ENCODE peak calls at places on chromosomes 12 and 14, in six cellular contexts. E, Z, U, G, F and O are unnamed samples.
A peak's percentile ranks its signal among the peaks of the same experiment; 100 is the strongest.

GRCh38 chr12:39867631-39868030 is 238.2 kb downstream of the SLC2A13 start:
- DNase-seq in Z (no peak), G (no peak), U (no peak), F (no peak), E (no peak), O (no peak)

GRCh38 chr14:53044486-53044885 is 93.6 kb upstream of the FERMT2 start:
- DNase-seq in E (no peak), G (no peak), Z (peak; percentile 79), U (no peak), F (no peak), O (no peak)

GRCh38 chr12:46366771-46367170 is 5.8 kb downstream of the SLC38A2 start:
- DNase-seq in E (no peak), Z (no peak), G (no peak), U (no peak), F (no peak), O (no peak)

GRCh38 chr12:87687362-87687761 is 341.8 kb downstream of the C12orf50 start:
- DNase-seq in G (no peak), U (no peak), Z (peak; percentile 13), E (no peak), F (no peak), O (peak; percentile 50)

GRCh38 chr12:106358410-106359241 is 1.1 kb downstream of the POLR3B start:
- DNase-seq in E (peak; percentile 70), U (no peak), Z (peak; percentile 77), F (peak; percentile 55), G (no peak), O (no peak)

GRCh38 chr12:75438052-75438754 is 42.4 kb upstream of the GLIPR1 start:
- DNase-seq in F (peak; percentile 22), G (no peak), U (no peak), E (no peak), Z (no peak), O (no peak)

GRCh38 chr12:53589915-53590314 is 36.3 kb downstream of the ATF7 start:
- DNase-seq in U (no peak), F (no peak), E (no peak), G (no peak), Z (no peak), O (no peak)

GRCh38 chr12:33267641-33268040 is 172.0 kb downstream of the SYT10 start:
- DNase-seq in U (no peak), Z (no peak), G (no peak), F (no peak), E (no peak), O (no peak)

GRCh38 chr12:53712059-53712643 is 15.1 kb downstream of the CALCOCO1 start:
- DNase-seq in F (no peak), U (no peak), G (no peak), Z (no peak), E (no peak), O (no peak)

GRCh38 chr14:71705460-71705859 is 226.8 kb upstream of the RGS6 start:
- DNase-seq in Z (no peak), F (no peak), E (no peak), U (no peak), G (no peak), O (no peak)

GRCh38 chr14:69640931-69641330 is 29.5 kb downstream of the SUSD6 start:
- DNase-seq in E (no peak), F (no peak), Z (no peak), U (no peak), G (no peak), O (no peak)

GRCh38 chr12:51687142-51687935 is 96.3 kb downstream of the SCN8A start:
- DNase-seq in G (no peak), Z (peak; percentile 52), F (no peak), U (no peak), E (no peak), O (no peak)

GRCh38 chr14:93269341-93270068 is 62.4 kb downstream of the UBR7 start:
- DNase-seq in U (no peak), Z (peak; percentile 72), E (no peak), F (peak; percentile 28), G (no peak), O (no peak)

GRCh38 chr12:122021822-122022392 is at the start of gene BCL7A:
- DNase-seq in E (peak; percentile 58), Z (peak; percentile 82), G (peak; percentile 84), F (peak; percentile 56), U (peak; percentile 57), O (peak; percentile 69)

GRCh38 chr14:67221248-67221981 is 19.8 kb upstream of the PALS1 start:
- DNase-seq in G (no peak), F (no peak), U (no peak), Z (peak; percentile 6), E (no peak), O (no peak)

GRCh38 chr14:23613242-23614070 is 22.7 kb upstream of the DHRS2 start:
- DNase-seq in U (no peak), E (no peak), F (no peak), G (no peak), Z (no peak), O (no peak)

GRCh38 chr14:71165121-71165574 is 257.9 kb downstream of the PCNX1 start:
- DNase-seq in Z (no peak), G (no peak), U (no peak), E (no peak), F (no peak), O (peak; percentile 45)

GRCh38 chr14:51370758-51371386 is 130.8 kb downstream of the TMX1 start:
- DNase-seq in U (no peak), E (no peak), F (no peak), G (no peak), Z (no peak), O (no peak)

GRCh38 chr12:131613186-131613585 is 97.7 kb upstream of the SFSWAP start:
- DNase-seq in E (no peak), U (no peak), F (no peak), G (no peak), Z (no peak), O (no peak)

GRCh38 chr14:99605299-99605961 is 1.4 kb upstream of the CCDC85C start:
- DNase-seq in U (peak; percentile 41), G (peak; percentile 76), E (peak; percentile 45), F (peak; percentile 44), Z (no peak), O (peak; percentile 39)

GRCh38 chr12:91361864-91362263 is 179.2 kb upstream of the DCN start:
- DNase-seq in F (no peak), Z (peak; percentile 76), E (no peak), U (no peak), G (no peak), O (no peak)

GRCh38 chr14:94562019-94562418 is 777 bp downstream of the SERPINA4 start:
- DNase-seq in Z (no peak), F (no peak), U (no peak), E (no peak), G (no peak), O (no peak)

GRCh38 chr14:82029038-82029437 is 495.4 kb upstream of the SEL1L start:
- DNase-seq in F (no peak), G (no peak), E (no peak), Z (no peak), U (no peak), O (no peak)

GRCh38 chr12:116123511-116124258 is 153.8 kb downstream of the MED13L start:
- DNase-seq in F (no peak), Z (peak; percentile 75), E (peak; percentile 41), U (no peak), G (peak; percentile 80), O (no peak)

GRCh38 chr12:51811203-51811805 is 37.2 kb downstream of the FIGNL2 start:
- DNase-seq in U (no peak), G (no peak), E (no peak), F (no peak), Z (no peak), O (no peak)

GRCh38 chr12:104456417-104456949 is at the start of gene CHST11:
- DNase-seq in G (peak; percentile 93), F (peak; percentile 85), U (peak; percentile 90), E (peak; percentile 78), Z (peak; percentile 90), O (peak; percentile 66)
- TF ChIP-seq CTCF in G (peak; percentile 25), F (peak; percentile 52), U (no peak), E (no peak), Z (peak; percentile 35), O (no peak)

GRCh38 chr12:121009744-121010143 is 6.5 kb downstream of the C12orf43 start:
- DNase-seq in G (no peak), Z (peak; percentile 54), U (no peak), F (no peak), E (no peak), O (peak; percentile 76)
- TF ChIP-seq CTCF in G (peak; percentile 7), Z (peak; percentile 43), U (peak; percentile 20), F (no peak), E (no peak), O (peak; percentile 74)

DNA sequence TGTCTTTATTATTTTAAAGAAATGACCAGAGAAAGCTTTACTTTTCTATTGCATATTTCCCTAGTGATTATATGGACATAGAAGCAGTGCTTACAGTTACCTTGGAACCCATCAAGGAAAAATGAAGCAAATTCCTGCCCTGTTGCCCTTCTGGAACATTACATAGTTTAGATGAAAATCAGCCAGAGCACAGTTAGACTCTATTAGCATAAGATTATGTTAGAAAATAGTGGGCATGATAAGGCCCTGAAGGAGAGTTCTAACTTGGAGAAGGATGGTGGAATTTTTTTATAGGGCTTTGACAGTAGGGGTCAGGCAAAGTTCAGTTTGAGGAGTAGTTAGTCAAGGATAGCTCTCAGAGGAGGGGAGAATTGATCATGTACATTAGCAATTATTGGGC is 74.3 kb downstream of the FUT8 start:
- DNase-seq in U (no peak), Z (no peak), G (no peak), F (no peak), E (no peak), O (no peak)
- TF ChIP-seq CTCF in U (no peak), Z (no peak), G (no peak), F (no peak), E (no peak), O (no peak)

GRCh38 chr12:6038160-6038559 is 86.3 kb downstream of the VWF start:
- DNase-seq in U (peak; percentile 77), F (no peak), Z (peak; percentile 75), G (no peak), E (peak; percentile 39), O (peak; percentile 75)

GRCh38 chr12:6042447-6042846 is 82.0 kb downstream of the VWF start:
- DNase-seq in G (no peak), Z (no peak), E (no peak), U (no peak), F (no peak), O (no peak)

GRCh38 chr12:6041891-6042290 is 82.6 kb downstream of the VWF start:
- DNase-seq in E (no peak), F (no peak), G (no peak), Z (peak; percentile 44), U (no peak), O (no peak)

GRCh38 chr12:6037459-6037858 is 87.0 kb downstream of the VWF start:
- DNase-seq in U (no peak), F (no peak), G (no peak), Z (no peak), E (no peak), O (no peak)

DNA sequence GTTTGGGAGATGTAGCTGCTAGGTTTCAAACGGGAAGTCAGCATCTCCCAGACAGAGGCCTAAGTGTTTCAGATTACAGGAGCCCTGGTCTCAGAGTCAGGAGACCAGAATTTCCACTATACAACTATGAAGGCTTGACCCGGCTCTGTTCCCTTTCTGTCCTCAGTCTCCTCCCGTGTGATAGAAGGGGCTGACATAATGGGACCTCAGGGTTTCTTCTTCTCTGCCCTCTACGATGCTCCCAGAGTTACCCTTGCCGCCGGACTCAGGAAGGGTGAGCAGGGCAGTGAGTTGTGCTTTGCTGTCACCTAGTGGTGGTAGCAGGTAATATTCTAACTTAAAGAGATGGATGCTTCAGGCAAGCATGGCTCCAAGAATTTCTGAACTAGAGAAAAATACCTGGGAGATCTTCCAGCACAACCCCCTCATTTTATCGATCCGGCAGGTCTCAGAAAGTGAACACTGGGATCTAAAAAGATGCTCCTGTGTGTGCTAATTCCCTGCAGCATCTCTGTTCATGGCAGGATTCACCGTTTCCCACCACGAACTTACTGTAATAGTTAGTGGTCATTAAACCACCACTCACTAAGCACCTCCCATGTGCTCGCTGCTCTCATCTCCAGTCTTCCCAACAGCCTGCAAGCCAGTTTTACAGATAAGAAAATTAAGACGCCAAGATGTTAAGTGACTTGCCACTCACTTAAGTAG is 84.4 kb downstream of the VWF start:
- DNase-seq in F (peak; percentile 44), E (peak; percentile 54), U (peak; percentile 65), Z (peak; percentile 79), G (no peak), O (peak; percentile 65)
- TF ChIP-seq CTCF in F (peak; percentile 86), E (peak; percentile 86), U (peak; percentile 82), Z (peak; percentile 97), G (peak; percentile 94), O (peak; percentile 80)